ENCODE peak calls at places on chromosomes 13 and 19, in five cellular contexts. K, M, G, Q and Z are unnamed samples.

GRCh38 chr13:25732146-25732865 is 319.5 kb downstream of the SHISA2 start:
- DNase-seq in K (no peak), M (no peak), G (no peak), Q (peak), Z (no peak)

GRCh38 chr13:30551194-30551593 is 66.5 kb upstream of the USPL1 start:
- DNase-seq in K (no peak), M (peak), G (no peak), Q (peak), Z (no peak)

GRCh38 chr19:20422616-20423205 is 142.9 kb downstream of the ZNF737 start:
- DNase-seq in K (no peak), M (peak), G (no peak), Q (no peak), Z (peak)

GRCh38 chr13:30143671-30144400 is 163.5 kb downstream of the KATNAL1 start:
- DNase-seq in K (no peak), M (no peak), G (no peak), Q (peak), Z (no peak)

GRCh38 chr13:59112375-59112774 is 1051.4 kb downstream of the DIAPH3 start:
- DNase-seq in K (no peak), M (peak), G (peak), Q (peak), Z (peak)

GRCh38 chr19:22532388-22533310 is 101.5 kb upstream of the ZNF492 start:
- DNase-seq in K (no peak), M (no peak), G (no peak), Q (no peak), Z (peak)

GRCh38 chr13:82772802-82773201 is 1109.5 kb downstream of the SLITRK1 start:
- DNase-seq in K (no peak), M (no peak), G (no peak), Q (peak), Z (no peak)

GRCh38 chr19:13996928-13997636 is 9.0 kb downstream of the RFX1 start:
- DNase-seq in K (no peak), M (no peak), G (no peak), Q (no peak), Z (no peak)

GRCh38 chr19:48858984-48859710 is 9.3 kb downstream of the PLEKHA4 start:
- DNase-seq in K (peak), M (no peak), G (peak), Q (no peak), Z (no peak)

GRCh38 chr13:109427695-109428094 is 358.7 kb downstream of the IRS2 start:
- DNase-seq in K (no peak), M (peak), G (no peak), Q (no peak), Z (no peak)

GRCh38 chr13:84662503-84662902 is 780.2 kb upstream of the SLITRK1 start:
- DNase-seq in K (no peak), M (no peak), G (no peak), Q (no peak), Z (no peak)

GRCh38 chr19:6767081-6767356 is 216 bp downstream of the SH2D3A start:
- DNase-seq in K (no peak), M (peak), G (no peak), Q (no peak), Z (no peak)

GRCh38 chr13:99307648-99308339 is 595 bp upstream of the GPR183 start:
- DNase-seq in K (no peak), M (peak), G (no peak), Q (peak), Z (no peak)

GRCh38 chr13:97136418-97136817 is 85.7 kb upstream of the MBNL2 start:
- DNase-seq in K (no peak), M (no peak), G (no peak), Q (no peak), Z (no peak)

GRCh38 chr19:45852941-45853340 is 10.0 kb downstream of the SYMPK start:
- DNase-seq in K (no peak), M (no peak), G (no peak), Q (no peak), Z (no peak)

GRCh38 chr13:75442736-75443234 is 39.2 kb downstream of the TBC1D4 start:
- DNase-seq in K (no peak), M (no peak), G (no peak), Q (peak), Z (no peak)

GRCh38 chr13:67841071-67841470 is 610.9 kb upstream of the PCDH9 start:
- DNase-seq in K (no peak), M (peak), G (no peak), Q (no peak), Z (no peak)

GRCh38 chr19:8363803-8364771 is at the start of gene ANGPTL4:
- DNase-seq in K (no peak), M (peak), G (peak), Q (peak), Z (peak)

GRCh38 chr13:41691276-41691675 is 233.9 kb downstream of the RGCC start:
- DNase-seq in K (no peak), M (no peak), G (no peak), Q (no peak), Z (no peak)

GRCh38 chr13:111861766-111862366 is 205.1 kb upstream of the SOX1 start:
- DNase-seq in K (no peak), M (no peak), G (no peak), Q (no peak), Z (no peak)

DNA sequence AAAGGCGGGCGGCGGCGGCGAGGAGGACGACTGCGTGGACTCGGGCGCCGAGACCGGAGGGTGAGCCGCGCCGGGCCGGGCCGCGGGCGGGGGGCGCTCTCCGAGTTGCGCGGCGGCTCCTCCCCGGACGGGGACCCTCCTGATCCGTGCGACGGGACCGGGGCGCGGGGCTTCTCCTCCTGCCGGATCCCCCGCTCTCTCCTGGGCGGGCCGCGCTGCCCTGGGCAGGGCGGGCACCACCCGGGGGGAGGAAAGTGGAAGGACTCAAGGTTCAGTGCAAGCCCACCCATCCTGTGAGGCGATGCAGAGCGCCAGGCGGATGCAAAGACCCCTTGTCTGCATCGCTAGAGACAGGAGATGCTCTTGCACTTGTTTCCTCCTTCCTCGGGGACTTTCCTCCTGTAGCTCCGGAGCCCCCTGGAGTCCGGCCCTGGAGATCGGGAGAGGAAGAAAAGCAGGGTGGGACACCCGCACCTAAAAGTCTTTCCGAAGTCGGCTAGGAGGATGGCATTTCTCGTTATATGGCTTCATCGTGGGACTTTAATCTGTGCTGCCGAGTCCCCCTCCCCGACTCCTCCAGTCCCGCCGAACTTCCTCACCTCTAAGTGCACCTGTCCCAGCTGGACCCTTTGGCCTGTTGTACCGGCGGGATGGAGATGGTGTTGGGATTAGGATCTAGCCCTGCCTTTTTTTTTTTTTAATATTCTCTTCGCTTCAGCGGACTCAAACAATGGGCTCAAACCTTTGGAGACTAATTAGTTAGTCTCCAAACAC is 499 bp downstream of the FAM124A start:
- DNase-seq in K (no peak), M (peak), G (no peak), Q (no peak), Z (no peak)
- H3K27ac ChIP-seq in K (no peak), M (peak), G (peak), Q (no peak), Z (peak)

GRCh38 chr19:2039959-2040646 is 10.9 kb downstream of the MKNK2 start:
- DNase-seq in K (no peak), M (no peak), G (peak), Q (no peak), Z (no peak)

GRCh38 chr19:2037676-2038255 is 13.3 kb downstream of the MKNK2 start:
- DNase-seq in K (no peak), M (no peak), G (peak), Q (no peak), Z (no peak)

GRCh38 chr19:2040647-2041435 is 10.2 kb downstream of the MKNK2 start:
- DNase-seq in K (no peak), M (no peak), G (peak), Q (no peak), Z (no peak)

GRCh38 chr19:2038284-2039081 is 12.6 kb downstream of the MKNK2 start:
- DNase-seq in K (no peak), M (no peak), G (peak), Q (no peak), Z (no peak)

DNA sequence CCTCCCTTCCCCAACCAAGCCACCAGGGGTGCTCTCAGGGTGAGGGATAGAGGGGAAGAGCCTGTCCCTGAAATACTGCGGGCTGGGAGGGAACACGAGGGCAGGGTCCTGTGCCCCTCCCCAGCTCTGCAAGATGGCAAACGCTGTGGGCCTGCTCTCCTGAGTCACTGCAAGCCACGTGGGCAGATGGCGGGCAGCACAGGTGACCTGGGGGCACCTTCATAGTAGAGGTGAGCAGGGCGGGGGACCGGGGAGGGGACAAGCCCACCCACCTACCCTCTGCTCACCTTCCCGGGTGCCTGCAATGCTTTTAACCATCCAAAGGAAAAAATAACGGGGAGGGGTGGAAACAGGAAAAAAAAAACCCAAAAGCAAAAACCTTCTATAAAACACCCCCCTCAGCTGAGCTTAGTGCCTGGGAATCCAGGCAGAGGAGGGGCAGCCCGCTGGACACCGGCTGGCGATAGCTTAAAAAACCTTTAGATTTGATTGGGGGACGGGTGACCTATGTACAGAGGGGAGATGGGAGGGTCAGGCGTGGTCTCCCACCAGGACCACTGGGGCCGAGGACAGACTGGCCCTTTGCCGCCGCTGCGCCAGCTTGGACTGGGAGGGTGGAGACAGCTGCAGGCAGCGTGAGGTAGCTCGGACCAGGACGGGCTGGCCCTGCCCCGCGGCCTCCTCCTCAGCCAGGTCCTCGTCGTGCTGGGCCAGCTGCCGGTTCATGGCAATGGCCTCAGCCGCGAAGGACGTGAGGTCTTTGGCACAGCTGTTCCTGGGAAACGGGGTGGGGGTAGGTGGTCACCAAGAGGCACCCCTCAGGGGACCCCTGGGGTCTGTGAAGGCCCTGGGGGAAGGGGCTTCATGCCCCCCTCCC is 11.7 kb downstream of the MKNK2 start:
- DNase-seq in K (no peak), M (no peak), G (peak), Q (no peak), Z (no peak)
- H3K27ac ChIP-seq in K (no peak), M (no peak), G (peak), Q (no peak), Z (no peak)

GRCh38 chr19:39130337-39131254 is 5.0 kb downstream of the PAK4 start:
- DNase-seq in K (no peak), M (no peak), G (no peak), Q (no peak), Z (no peak)

GRCh38 chr19:39133431-39134270 is 8.1 kb downstream of the PAK4 start:
- DNase-seq in K (no peak), M (peak), G (no peak), Q (no peak), Z (no peak)

GRCh38 chr19:39132344-39132969 is 6.9 kb downstream of the PAK4 start:
- DNase-seq in K (no peak), M (no peak), G (no peak), Q (no peak), Z (no peak)

GRCh38 chr19:39129116-39129515 is 3.5 kb downstream of the PAK4 start:
- DNase-seq in K (no peak), M (no peak), G (no peak), Q (no peak), Z (no peak)

GRCh38 chr19:39131255-39131755 is 5.7 kb downstream of the PAK4 start:
- DNase-seq in K (no peak), M (no peak), G (no peak), Q (peak), Z (no peak)
- H3K27ac ChIP-seq in K (no peak), M (no peak), G (no peak), Q (no peak), Z (peak)

GRCh38 chr13:49814551-49815270 is 22.2 kb upstream of the KPNA3 start:
- DNase-seq in K (no peak), M (no peak), G (no peak), Q (peak), Z (no peak)

GRCh38 chr13:49810825-49811526 is 18.5 kb upstream of the KPNA3 start:
- DNase-seq in K (no peak), M (no peak), G (peak), Q (peak), Z (no peak)

GRCh38 chr13:49810464-49810824 is 18.0 kb upstream of the KPNA3 start:
- DNase-seq in K (no peak), M (no peak), G (no peak), Q (no peak), Z (no peak)

GRCh38 chr13:49812806-49813205 is 20.3 kb upstream of the KPNA3 start:
- DNase-seq in K (no peak), M (no peak), G (no peak), Q (no peak), Z (no peak)

DNA sequence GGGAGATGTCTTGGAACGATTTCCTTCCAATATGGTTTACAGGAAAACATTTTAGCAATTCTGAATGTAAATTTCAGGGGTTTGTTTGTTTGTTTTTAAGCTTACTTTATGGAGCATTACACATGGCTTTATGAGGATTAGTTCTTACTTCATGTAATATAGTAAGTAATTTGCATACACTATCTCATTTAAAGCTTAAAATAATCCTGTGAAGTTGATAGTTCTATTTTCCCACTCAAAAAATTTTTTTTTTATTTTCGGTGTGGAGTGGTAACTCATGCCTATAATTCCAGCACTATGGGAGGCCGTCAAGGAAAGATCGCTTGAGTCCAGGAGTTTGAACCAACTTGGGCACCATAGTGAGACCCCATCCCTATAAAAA is 19.0 kb upstream of the KPNA3 start:
- DNase-seq in K (no peak), M (no peak), G (no peak), Q (no peak), Z (no peak)
- H3K27ac ChIP-seq in K (no peak), M (no peak), G (peak), Q (peak), Z (no peak)

GRCh38 chr19:16260160-16260793 is 62.6 kb downstream of the AP1M1 start:
- DNase-seq in K (no peak), M (no peak), G (no peak), Q (no peak), Z (no peak)
- H3K27ac ChIP-seq in K (no peak), M (no peak), G (peak), Q (no peak), Z (no peak)

GRCh38 chr19:643736-644135 is 4.1 kb downstream of the FGF22 start:
- DNase-seq in K (no peak), M (no peak), G (no peak), Q (no peak), Z (no peak)

GRCh38 chr19:644789-645188 is 5.1 kb downstream of the FGF22 start:
- DNase-seq in K (no peak), M (no peak), G (no peak), Q (no peak), Z (no peak)

GRCh38 chr19:642755-643727 is 3.4 kb downstream of the FGF22 start:
- DNase-seq in K (no peak), M (no peak), G (no peak), Q (no peak), Z (no peak)

GRCh38 chr19:645912-646797 is 6.5 kb downstream of the FGF22 start:
- DNase-seq in K (no peak), M (no peak), G (no peak), Q (no peak), Z (no peak)

GRCh38 chr19:644363-644762 is 4.7 kb downstream of the FGF22 start:
- DNase-seq in K (no peak), M (no peak), G (no peak), Q (no peak), Z (no peak)
- H3K27ac ChIP-seq in K (no peak), M (no peak), G (no peak), Q (no peak), Z (no peak)

GRCh38 chr13:87698268-87698667 is 27.1 kb downstream of the SLITRK5 start:
- DNase-seq in K (no peak), M (no peak), G (no peak), Q (no peak), Z (no peak)
- H3K27ac ChIP-seq in K (no peak), M (no peak), G (no peak), Q (no peak), Z (no peak)

GRCh38 chr13:46642254-46642653 is 89.3 kb downstream of the LRCH1 start:
- DNase-seq in K (no peak), M (no peak), G (no peak), Q (no peak), Z (no peak)
- H3K27ac ChIP-seq in K (no peak), M (no peak), G (no peak), Q (no peak), Z (no peak)